ENCODE peak calls at places on chromosomes 16 and 17, in four cellular contexts. One of them, this sample, is unnamed.

GRCh38 chr16:15701975-15702970 is 52.2 kb downstream of the NDE1 start:
- DNase-seq in non-pigmented ciliary epithelial cell: no peak
- DNase-seq in NCI-H1417: no peak
- DNase-seq in AG08396: no peak
- DNase-seq in this sample: no peak

GRCh38 chr17:75518201-75518600 is 1.9 kb downstream of the TSEN54 start:
- DNase-seq in AG08396: no peak
- DNase-seq in non-pigmented ciliary epithelial cell: no peak
- DNase-seq in NCI-H1417: no peak
- DNase-seq in this sample: no peak

GRCh38 chr16:53433930-53434435 is 288 bp upstream of the RBL2 start:
- DNase-seq in AG08396: no peak
- DNase-seq in non-pigmented ciliary epithelial cell: no peak
- DNase-seq in NCI-H1417: no peak
- DNase-seq in this sample: peak

GRCh38 chr17:40224707-40225092 is 5.6 kb downstream of the WIPF2 start:
- DNase-seq in non-pigmented ciliary epithelial cell: no peak
- DNase-seq in AG08396: peak
- DNase-seq in NCI-H1417: no peak
- DNase-seq in this sample: no peak

GRCh38 chr16:49743206-49743470 is 112.8 kb downstream of the ZNF423 start:
- DNase-seq in non-pigmented ciliary epithelial cell: no peak
- DNase-seq in AG08396: no peak
- DNase-seq in NCI-H1417: no peak
- DNase-seq in this sample: no peak

GRCh38 chr17:81082177-81083073 is 47.5 kb downstream of the BAIAP2 start:
- DNase-seq in AG08396: no peak
- DNase-seq in NCI-H1417: no peak
- DNase-seq in non-pigmented ciliary epithelial cell: no peak
- DNase-seq in this sample: no peak

GRCh38 chr17:420479-421175 is 68.0 kb upstream of the RPH3AL start:
- DNase-seq in NCI-H1417: no peak
- DNase-seq in non-pigmented ciliary epithelial cell: no peak
- DNase-seq in AG08396: no peak
- DNase-seq in this sample: no peak

GRCh38 chr17:11176549-11176948 is 64.5 kb upstream of the SHISA6 start:
- DNase-seq in non-pigmented ciliary epithelial cell: no peak
- DNase-seq in NCI-H1417: no peak
- DNase-seq in AG08396: no peak
- DNase-seq in this sample: no peak

GRCh38 chr17:29930399-29931010 is 477 bp upstream of the SSH2 start:
- DNase-seq in AG08396: peak
- DNase-seq in non-pigmented ciliary epithelial cell: no peak
- DNase-seq in NCI-H1417: peak
- DNase-seq in this sample: no peak

GRCh38 chr17:83092931-83093330 is 13.5 kb downstream of the METRNL start:
- DNase-seq in NCI-H1417: no peak
- DNase-seq in AG08396: no peak
- DNase-seq in non-pigmented ciliary epithelial cell: no peak
- DNase-seq in this sample: no peak

GRCh38 chr17:40474419-40475002 is 26.9 kb downstream of the TNS4 start:
- DNase-seq in AG08396: no peak
- DNase-seq in non-pigmented ciliary epithelial cell: no peak
- DNase-seq in NCI-H1417: no peak
- DNase-seq in this sample: peak

GRCh38 chr17:30600830-30601494 is 123.8 kb downstream of the GOSR1 start:
- DNase-seq in non-pigmented ciliary epithelial cell: no peak
- DNase-seq in AG08396: peak
- DNase-seq in NCI-H1417: peak
- DNase-seq in this sample: peak

GRCh38 chr17:6797718-6798351 is 21.8 kb downstream of the FBXO39 start:
- DNase-seq in AG08396: no peak
- DNase-seq in non-pigmented ciliary epithelial cell: no peak
- DNase-seq in NCI-H1417: no peak
- DNase-seq in this sample: no peak

GRCh38 chr16:87207509-87207908 is 109.7 kb downstream of the C16orf95 start:
- DNase-seq in NCI-H1417: no peak
- DNase-seq in AG08396: peak
- DNase-seq in non-pigmented ciliary epithelial cell: no peak
- DNase-seq in this sample: no peak

GRCh38 chr16:23174622-23175021 is 7.9 kb upstream of the SCNN1G start:
- DNase-seq in NCI-H1417: no peak
- DNase-seq in non-pigmented ciliary epithelial cell: no peak
- DNase-seq in AG08396: no peak
- DNase-seq in this sample: peak

GRCh38 chr16:28097500-28097899 is 34.0 kb upstream of the GSG1L start:
- DNase-seq in AG08396: no peak
- DNase-seq in non-pigmented ciliary epithelial cell: no peak
- DNase-seq in NCI-H1417: no peak
- DNase-seq in this sample: no peak

GRCh38 chr17:39485555-39485954 is 24.3 kb downstream of the CDK12 start:
- DNase-seq in non-pigmented ciliary epithelial cell: peak
- DNase-seq in NCI-H1417: no peak
- DNase-seq in AG08396: peak
- DNase-seq in this sample: peak

GRCh38 chr16:49889725-49890397 is 33.9 kb upstream of the ZNF423 start:
- DNase-seq in AG08396: no peak
- DNase-seq in NCI-H1417: no peak
- DNase-seq in non-pigmented ciliary epithelial cell: no peak
- DNase-seq in this sample: no peak

GRCh38 chr17:46975287-46975686 is 3.8 kb downstream of the RPRML start:
- DNase-seq in AG08396: no peak
- DNase-seq in NCI-H1417: no peak
- DNase-seq in non-pigmented ciliary epithelial cell: no peak
- DNase-seq in this sample: no peak

GRCh38 chr16:65869261-65869660 is 497.2 kb upstream of the CDH5 start:
- DNase-seq in AG08396: no peak
- DNase-seq in non-pigmented ciliary epithelial cell: no peak
- DNase-seq in NCI-H1417: no peak
- DNase-seq in this sample: no peak

GRCh38 chr17:31582151-31582907 is 190.9 kb downstream of the RAB11FIP4 start:
- DNase-seq in AG08396: peak
- DNase-seq in non-pigmented ciliary epithelial cell: no peak
- DNase-seq in NCI-H1417: no peak
- DNase-seq in this sample: no peak

GRCh38 chr17:1168537-1169234 is 11.1 kb downstream of the ABR start:
- DNase-seq in AG08396: no peak
- DNase-seq in NCI-H1417: no peak
- DNase-seq in non-pigmented ciliary epithelial cell: no peak
- DNase-seq in this sample: no peak

GRCh38 chr17:64262422-64263260 is at the start of gene TEX2:
- DNase-seq in NCI-H1417: peak
- DNase-seq in non-pigmented ciliary epithelial cell: no peak
- DNase-seq in AG08396: peak
- DNase-seq in this sample: peak

GRCh38 chr16:4263504-4264436 is 9.1 kb downstream of the TFAP4 start:
- DNase-seq in NCI-H1417: no peak
- DNase-seq in non-pigmented ciliary epithelial cell: no peak
- DNase-seq in AG08396: peak
- DNase-seq in this sample: peak

GRCh38 chr17:14458724-14459123 is 157.8 kb downstream of the HS3ST3B1 start:
- DNase-seq in NCI-H1417: no peak
- DNase-seq in non-pigmented ciliary epithelial cell: no peak
- DNase-seq in AG08396: no peak
- DNase-seq in this sample: no peak

GRCh38 chr16:3098459-3099394 is at the start of gene ZSCAN10:
- DNase-seq in non-pigmented ciliary epithelial cell: no peak
- DNase-seq in NCI-H1417: no peak
- DNase-seq in AG08396: no peak
- DNase-seq in this sample: no peak

GRCh38 chr16:18941471-18941870 is 15.3 kb upstream of the SMG1 start:
- DNase-seq in non-pigmented ciliary epithelial cell: no peak
- DNase-seq in NCI-H1417: no peak
- DNase-seq in AG08396: no peak
- DNase-seq in this sample: no peak

GRCh38 chr17:45296003-45296832 is 20.6 kb downstream of the MAP3K14 start:
- DNase-seq in non-pigmented ciliary epithelial cell: no peak
- DNase-seq in AG08396: no peak
- DNase-seq in NCI-H1417: no peak
- DNase-seq in this sample: no peak

GRCh38 chr17:5809580-5810188 is 225.4 kb upstream of the NLRP1 start:
- DNase-seq in AG08396: no peak
- DNase-seq in non-pigmented ciliary epithelial cell: no peak
- DNase-seq in NCI-H1417: no peak
- DNase-seq in this sample: no peak

GRCh38 chr17:80847506-80848230 is 144.0 kb upstream of the CHMP6 start:
- DNase-seq in non-pigmented ciliary epithelial cell: no peak
- DNase-seq in NCI-H1417: no peak
- DNase-seq in AG08396: no peak
- DNase-seq in this sample: no peak

GRCh38 chr16:66428682-66429251 is 1.7 kb downstream of the BEAN1 start:
- DNase-seq in non-pigmented ciliary epithelial cell: no peak
- DNase-seq in AG08396: no peak
- DNase-seq in NCI-H1417: no peak
- DNase-seq in this sample: no peak

GRCh38 chr16:85082553-85083050 is 29.7 kb downstream of the CIBAR2 start:
- DNase-seq in AG08396: no peak
- DNase-seq in NCI-H1417: peak
- DNase-seq in non-pigmented ciliary epithelial cell: no peak
- DNase-seq in this sample: no peak

GRCh38 chr17:57892820-57893595 is 43.2 kb upstream of the MRPS23 start:
- DNase-seq in non-pigmented ciliary epithelial cell: peak
- DNase-seq in AG08396: peak
- DNase-seq in NCI-H1417: peak
- DNase-seq in this sample: peak

This sample was measured in hepatocyte.